ENCODE peak calls at places on chromosomes 5 and 9, in four cellular contexts. R is mesendoderm, W is IMR-90, A is H1. T is an unnamed sample.

GRCh38 chr9:38016375-38017120 is 52.5 kb downstream of the SHB start:
- DNase-seq in W (peak; percentile 63), R (peak; percentile 50), A (no peak), T (no peak)

GRCh38 chr9:120265791-120266190 is 314.2 kb downstream of the CDK5RAP2 start:
- DNase-seq in R (no peak), A (no peak), W (no peak), T (no peak)

GRCh38 chr5:119022017-119022745 is 33.8 kb upstream of the DTWD2 start:
- DNase-seq in W (peak; percentile 57), A (no peak), R (peak; percentile 51), T (no peak)

GRCh38 chr9:121692606-121693505 is 41.4 kb downstream of the DAB2IP start:
- DNase-seq in W (peak; percentile 52), R (peak; percentile 96), A (no peak), T (peak; percentile 65)

GRCh38 chr5:172107606-172108005 is 80.4 kb downstream of the STK10 start:
- DNase-seq in R (peak; percentile 63), A (no peak), W (peak; percentile 84), T (no peak)

GRCh38 chr9:121743441-121744001 is 92.1 kb downstream of the DAB2IP start:
- DNase-seq in A (peak; percentile 69), W (peak; percentile 89), R (peak; percentile 87), T (peak; percentile 80)

GRCh38 chr5:150511641-150512367 is 3.9 kb downstream of the NDST1 start:
- DNase-seq in A (no peak), W (peak; percentile 80), R (peak; percentile 79), T (no peak)

GRCh38 chr5:140239461-140239860 is 63.4 kb downstream of the PFDN1 start:
- DNase-seq in A (no peak), R (no peak), W (no peak), T (no peak)

GRCh38 chr9:71504636-71505035 is 263.7 kb downstream of the CEMIP2 start:
- DNase-seq in A (no peak), W (no peak), R (no peak), T (no peak)
- H3K56ac ChIP-seq in A (no peak overlapping the region), W (no peak overlapping the region), R (no peak overlapping the region), T (no peak overlapping the region)

GRCh38 chr5:95884021-95884333 is 61.5 kb upstream of the GLRX start:
- DNase-seq in W (peak; percentile 68), R (no peak), A (no peak), T (no peak)
- H3K56ac ChIP-seq in W (no peak overlapping the region), R (no peak overlapping the region), A (no peak overlapping the region), T (no peak overlapping the region)

GRCh38 chr5:74107899-74108298 is 481.9 kb downstream of the ARHGEF28 start:
- DNase-seq in R (no peak), A (no peak), W (no peak), T (no peak)

GRCh38 chr5:74103131-74104023 is 477.4 kb downstream of the ARHGEF28 start:
- DNase-seq in R (no peak), W (no peak), A (no peak), T (no peak)

GRCh38 chr5:74109344-74109743 is 483.3 kb downstream of the ARHGEF28 start:
- DNase-seq in R (peak; percentile 69), W (no peak), A (no peak), T (no peak)

GRCh38 chr5:74105126-74105780 is 479.3 kb downstream of the ARHGEF28 start:
- DNase-seq in R (peak; percentile 86), A (no peak), W (no peak), T (no peak)

GRCh38 chr5:74104469-74104868 is 478.5 kb downstream of the ARHGEF28 start:
- DNase-seq in A (no peak), R (no peak), W (no peak), T (no peak)
- H3K56ac ChIP-seq in A (no peak overlapping the region), R (no peak overlapping the region), W (no peak overlapping the region), T (no peak overlapping the region)

GRCh38 chr9:68832853-68833518 is 127.9 kb downstream of the PIP5K1B start:
- DNase-seq in R (no peak), W (no peak), A (no peak), T (no peak)
- H3K56ac ChIP-seq in R (no peak overlapping the region), W (no peak overlapping the region), A (no peak overlapping the region), T (no peak overlapping the region)

DNA sequence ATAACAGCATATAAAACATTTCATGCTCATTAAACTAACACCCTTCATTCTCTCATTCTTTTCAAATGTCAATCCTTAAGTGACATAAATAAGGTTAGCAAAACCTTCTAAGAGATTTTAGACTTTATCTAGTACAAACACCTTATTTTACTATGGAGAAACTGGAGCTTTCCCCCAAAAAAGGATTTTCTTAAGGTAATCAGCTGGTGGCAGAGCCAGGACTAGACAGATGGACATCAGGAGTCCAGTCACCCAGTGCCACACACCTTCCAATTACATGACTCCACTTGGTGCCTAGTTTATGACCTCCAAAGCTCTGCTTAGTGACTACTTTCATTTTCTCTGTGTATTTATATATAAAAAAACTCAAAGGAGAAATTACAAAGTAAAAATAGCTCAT is 70.2 kb downstream of the HTR4 start:
- DNase-seq in R (no peak), A (no peak), W (no peak), T (no peak)
- H3K56ac ChIP-seq in R (no peak overlapping the region), A (no peak overlapping the region), W (no peak overlapping the region), T (no peak overlapping the region)

GRCh38 chr9:134321957-134322741 is 4.1 kb upstream of the RXRA start:
- DNase-seq in A (no peak), W (no peak), R (no peak), T (no peak)

GRCh38 chr9:134321571-134321930 is 4.7 kb upstream of the RXRA start:
- DNase-seq in R (no peak), W (no peak), A (no peak), T (no peak)

GRCh38 chr9:134324359-134325095 is 1.7 kb upstream of the RXRA start:
- DNase-seq in R (no peak), W (peak; percentile 35), A (no peak), T (no peak)

GRCh38 chr9:134323741-134324358 is 2.4 kb upstream of the RXRA start:
- DNase-seq in W (no peak), R (peak; percentile 59), A (no peak), T (no peak)

DNA sequence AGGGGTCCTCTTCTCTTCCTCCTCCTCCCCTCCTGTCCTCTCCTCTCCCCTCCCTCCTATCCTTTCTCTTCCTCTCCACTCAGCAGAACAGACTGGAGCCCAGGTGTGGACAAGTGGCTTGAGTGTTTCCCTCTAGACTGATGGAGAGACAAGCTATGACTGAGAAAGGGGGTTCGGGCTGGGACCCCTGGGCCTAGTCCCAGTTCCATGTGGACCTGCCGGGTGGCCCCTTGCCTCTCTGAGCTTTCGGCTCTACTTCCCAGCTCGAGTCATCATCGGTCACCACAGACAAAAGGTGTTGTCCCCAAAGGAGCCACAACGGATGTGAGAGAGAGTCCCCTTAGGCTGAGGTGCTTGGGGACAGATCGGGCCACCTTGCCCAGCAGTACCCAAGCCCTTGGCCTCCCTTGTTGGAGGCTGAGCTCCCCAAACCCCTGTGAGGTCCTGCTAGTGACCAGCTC is 3.4 kb upstream of the RXRA start:
- DNase-seq in W (no peak), A (no peak), R (no peak), T (no peak)
- H3K56ac ChIP-seq in W (no peak overlapping the region), A (no peak overlapping the region), R (no peak overlapping the region), T (no peak overlapping the region)

GRCh38 chr9:28105001-28105400 is 531.7 kb upstream of the C9orf72 start:
- DNase-seq in W (no peak), R (no peak), A (no peak), T (no peak)
- H3K56ac ChIP-seq in W (no peak overlapping the region), R (no peak overlapping the region), A (no peak overlapping the region), T (no peak overlapping the region)